ENCODE peak calls at places on chromosome 5, in eight cellular contexts. N, D, X, K, W, U, Z and H are unnamed samples.

GRCh38 chr5:126780165-126780827 is 3.4 kb downstream of the LMNB1 start:
- DNase-seq in D (peak; percentile 85), Z (peak; percentile 75), N (peak; percentile 81), X (peak; percentile 82), W (peak; percentile 76), K (peak; percentile 51), U (no peak), H (no peak)

GRCh38 chr5:179257190-179257741 is 88.0 kb downstream of the ADAMTS2 start:
- DNase-seq in U (no peak), Z (no peak), K (peak; percentile 7), X (no peak), N (no peak), D (peak; percentile 79), W (peak; percentile 28), H (no peak)

GRCh38 chr5:55597014-55597981 is 62.5 kb upstream of the PLPP1 start:
- DNase-seq in W (no peak), N (peak; percentile 51), Z (peak; percentile 67), K (no peak), X (no peak), U (peak; percentile 47), D (peak; percentile 93), H (no peak)

GRCh38 chr5:96142786-96143434 is 181.3 kb upstream of the ELL2 start:
- DNase-seq in W (no peak), N (no peak), D (peak; percentile 85), Z (no peak), K (no peak), U (no peak), X (no peak), H (no peak)

GRCh38 chr5:176768174-176768970 is 42.0 kb upstream of the UNC5A start:
- DNase-seq in Z (no peak), U (no peak), X (no peak), W (peak; percentile 6), K (no peak), N (no peak), D (no peak), H (no peak)

GRCh38 chr5:11047625-11048024 is 286.6 kb upstream of the DAP start:
- DNase-seq in W (no peak), N (no peak), X (no peak), U (no peak), Z (no peak), D (no peak), K (no peak), H (no peak)

GRCh38 chr5:127085371-127085770 is 12.1 kb upstream of the C5orf63 start:
- DNase-seq in X (no peak), N (no peak), Z (no peak), W (no peak), D (no peak), U (no peak), K (no peak), H (no peak)

GRCh38 chr5:109656829-109657228 is 32.9 kb upstream of the MAN2A1 start:
- DNase-seq in U (peak; percentile 15), Z (no peak), K (peak; percentile 32), X (peak; percentile 37), N (peak; percentile 84), D (peak; percentile 42), W (peak; percentile 62), H (peak; percentile 50)

GRCh38 chr5:50593681-50594080 is 72.8 kb upstream of the PARP8 start:
- DNase-seq in X (peak; percentile 17), W (peak; percentile 55), N (no peak), D (no peak), Z (no peak), U (no peak), K (no peak), H (no peak)

GRCh38 chr5:89073045-89073444 is 190.1 kb upstream of the MEF2C start:
- DNase-seq in K (no peak), D (no peak), U (no peak), Z (no peak), N (no peak), W (no peak), X (no peak), H (no peak)

GRCh38 chr5:114007678-114008077 is 354.2 kb upstream of the KCNN2 start:
- DNase-seq in K (no peak), X (no peak), Z (no peak), N (no peak), U (no peak), D (no peak), W (no peak), H (no peak)

GRCh38 chr5:172377856-172378255 is 76.5 kb downstream of the SH3PXD2B start:
- DNase-seq in K (no peak), U (no peak), W (no peak), X (peak; percentile 56), D (no peak), N (no peak), Z (no peak), H (no peak)

GRCh38 chr5:19534751-19535150 is 453.2 kb downstream of the CDH18 start:
- DNase-seq in K (no peak), Z (no peak), W (no peak), D (no peak), N (no peak), X (no peak), U (no peak), H (no peak)

GRCh38 chr5:104513194-104513602 is 950.6 kb upstream of the NUDT12 start:
- DNase-seq in X (no peak), W (no peak), Z (peak; percentile 27), U (no peak), D (peak; percentile 57), N (peak; percentile 79), K (no peak), H (peak; percentile 71)

GRCh38 chr5:113061851-113062631 is 85.4 kb downstream of the DCP2 start:
- DNase-seq in D (peak; percentile 74), N (peak; percentile 87), W (no peak), Z (no peak), U (no peak), X (no peak), K (no peak), H (peak; percentile 62)

GRCh38 chr5:137836301-137836700 is 31.4 kb upstream of the MYOT start:
- DNase-seq in N (no peak), W (no peak), X (no peak), K (no peak), U (no peak), Z (no peak), D (no peak), H (no peak)

GRCh38 chr5:51013036-51013435 is 346.6 kb downstream of the PARP8 start:
- DNase-seq in U (no peak), W (no peak), X (no peak), K (no peak), N (no peak), Z (no peak), D (no peak), H (no peak)

GRCh38 chr5:39376293-39376714 is 12.0 kb upstream of the C9 start:
- DNase-seq in X (peak; percentile 59), W (peak; percentile 67), Z (peak; percentile 69), D (peak; percentile 61), U (no peak), K (peak; percentile 27), N (peak; percentile 56), H (no peak)
- TF ChIP-seq CTCF in X (peak; percentile 64), W (peak; percentile 70), Z (peak; percentile 76), D (peak; percentile 74), U (peak; percentile 84), K (peak; percentile 75), N (peak; percentile 74), H (peak; percentile 69)

DNA sequence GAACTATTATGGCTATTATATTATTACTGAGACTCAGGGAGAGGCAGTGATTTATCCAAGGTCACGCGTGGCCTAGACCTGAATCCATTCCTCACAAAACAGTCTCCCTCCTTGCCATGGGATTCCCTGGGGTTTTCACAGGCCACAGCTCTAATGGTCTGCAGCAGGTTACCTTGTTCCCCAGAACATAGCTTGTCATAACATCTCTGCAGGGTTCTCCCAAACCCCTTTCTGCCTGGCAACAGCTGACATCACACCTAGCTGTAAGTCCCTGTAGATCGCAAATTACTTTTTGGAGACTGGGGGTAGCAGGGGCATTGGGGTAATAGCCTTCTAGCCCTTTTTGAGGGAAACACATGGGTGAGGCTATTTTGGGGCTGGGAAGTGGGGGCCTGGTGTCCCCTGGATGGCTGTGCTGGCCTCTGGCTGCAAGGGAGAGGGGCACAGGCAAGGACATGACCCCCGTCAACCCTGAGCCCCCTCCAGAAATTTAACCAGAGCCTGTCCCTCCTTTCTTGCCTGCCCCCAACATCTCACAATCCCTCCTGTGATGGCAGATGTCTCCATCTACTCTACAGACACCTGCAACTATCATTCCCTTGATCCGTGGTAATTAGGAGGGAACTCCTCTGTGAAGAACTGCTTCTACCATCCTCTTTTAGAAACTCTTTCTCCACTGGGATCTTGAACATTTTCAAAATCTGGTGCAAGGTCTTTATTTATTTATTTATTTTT is 1.3 kb downstream of the CD74 start:
- DNase-seq in K (peak; percentile 74), W (peak; percentile 94), D (no peak), X (peak; percentile 88), Z (peak; percentile 34), U (no peak), N (no peak), H (no peak)
- H3K4me3 ChIP-seq in K (peak overlapping the region; percentile 39), W (peak overlapping the region; percentile 63), D (no peak overlapping the region), X (peak overlapping the region; percentile 74), Z (no peak overlapping the region), U (peak overlapping the region; percentile 70), N (no peak overlapping the region), H (no peak overlapping the region)

GRCh38 chr5:92525131-92525530 is 1055.9 kb downstream of the NR2F1-AS1 start:
- DNase-seq in W (no peak), X (no peak), U (no peak), K (no peak), N (no peak), Z (no peak), D (no peak), H (no peak)
- TF ChIP-seq CTCF in W (no peak), X (no peak), U (no peak), K (no peak), N (no peak), Z (no peak), D (no peak), H (no peak)

DNA sequence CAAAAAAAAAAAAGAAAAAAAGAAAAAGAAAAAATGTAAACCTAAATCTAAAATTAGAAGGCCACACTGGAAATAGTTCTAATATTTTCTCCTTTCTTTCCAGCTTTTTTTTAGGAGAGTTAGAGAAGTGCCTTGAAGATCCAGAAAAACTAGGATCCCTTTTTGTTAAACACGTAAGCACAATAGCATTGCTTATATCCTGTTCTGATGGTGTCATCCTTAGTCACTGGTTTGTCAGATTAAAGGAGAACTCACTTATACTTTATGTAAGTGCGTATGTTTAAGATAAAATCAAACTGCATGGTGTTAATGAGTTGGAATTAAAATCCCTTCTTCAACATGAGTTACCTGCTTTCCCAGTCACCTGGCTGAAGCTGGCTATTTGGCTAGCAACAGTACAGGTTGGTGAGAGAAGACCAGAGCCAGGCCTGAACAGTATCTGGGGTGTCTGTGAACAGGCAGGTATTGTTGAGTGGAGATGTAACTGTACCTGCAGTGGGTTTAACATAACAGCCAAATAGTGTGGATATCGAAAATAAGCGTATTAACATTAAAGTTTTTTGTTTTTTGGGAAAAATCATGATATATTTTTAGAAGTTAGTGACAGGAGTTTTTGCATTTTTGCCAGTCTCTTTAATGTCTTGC is 104.7 kb upstream of the OTULINL start:
- DNase-seq in K (no peak), U (no peak), D (peak; percentile 73), N (peak; percentile 35), Z (no peak), X (no peak), W (no peak), H (no peak)
- H3K4me3 ChIP-seq in K (no peak overlapping the region), U (no peak overlapping the region), D (no peak overlapping the region), N (no peak overlapping the region), Z (no peak overlapping the region), X (no peak overlapping the region), W (no peak overlapping the region), H (no peak overlapping the region)